ENCODE peak calls at places on chromosome 10, in five cellular contexts. U is HuH-7.5; H is stimulated activated CD4-positive, alpha-beta T cell treated with anti-CD3 and anti-CD28 coated beads, TNF-alpha, amount 100 ng/mL, for 48 hours; R is stimulated activated CD8-positive, alpha-beta memory T cell treated with anti-CD3 and anti-CD28 coated beads, Interleukin-15, amount 100 ng/mL, for 1 hour; L is HFFc6. Y is an unnamed sample.
A peak's percentile ranks its signal among the peaks of the same experiment; 100 is the strongest.

GRCh38 chr10:124955243-124955642 is 13.3 kb downstream of the ZRANB1 start:
- DNase-seq in U (no peak), H (no peak), L (no peak), R (no peak), Y (no peak)

GRCh38 chr10:114755537-114755936 is 66.0 kb upstream of the FHIP2A start:
- DNase-seq in L (no peak), U (no peak), R (no peak), H (no peak), Y (no peak)

GRCh38 chr10:103273026-103273425 is 3.9 kb upstream of the INA start:
- DNase-seq in L (peak; percentile 99), H (no peak), U (no peak), R (no peak), Y (no peak)

GRCh38 chr10:104334965-104335650 is 3.2 kb downstream of the ITPRIP start:
- DNase-seq in L (no peak), U (no peak), R (no peak), H (no peak), Y (no peak)

GRCh38 chr10:100334762-100335161 is 4.7 kb upstream of the PKD2L1 start:
- DNase-seq in H (no peak), U (no peak), R (no peak), L (no peak), Y (no peak)

GRCh38 chr10:48551796-48552591 is 52.9 kb downstream of the ARHGAP22 start:
- DNase-seq in H (no peak), R (no peak), L (peak; percentile 36), U (peak; percentile 23), Y (peak; percentile 83)

GRCh38 chr10:110076559-110077318 is 69.0 kb downstream of the ADD3 start:
- DNase-seq in R (no peak), U (peak; percentile 12), L (peak; percentile 42), H (no peak), Y (peak; percentile 98)

GRCh38 chr10:78451592-78451991 is 417.9 kb downstream of the RPS24 start:
- DNase-seq in R (no peak), U (no peak), H (no peak), L (no peak), Y (no peak)

GRCh38 chr10:11713186-11713743 is 28.9 kb upstream of the ECHDC3 start:
- DNase-seq in R (no peak), L (no peak), U (no peak), H (no peak), Y (peak; percentile 75)

GRCh38 chr10:57979466-57979865 is 288.2 kb downstream of the IPMK start:
- DNase-seq in U (no peak), L (peak; percentile 41), R (no peak), H (no peak), Y (peak; percentile 42)

GRCh38 chr10:88152720-88153119 is 289.3 kb downstream of the PTEN start:
- DNase-seq in H (peak; percentile 61), L (peak; percentile 100), R (no peak), U (no peak), Y (no peak)

GRCh38 chr10:71971311-71971731 is 7.1 kb downstream of the CHST3 start:
- DNase-seq in H (no peak), L (no peak), U (no peak), R (no peak), Y (no peak)